ENCODE peak calls at places on chromosomes 4 and X, in four cellular contexts. F, X, I and H are unnamed samples. For H3K9me2, the result is how much of the 10 kb centered on the place peaks cover.

GRCh38 chr4:16496501-16496900 is 270.2 kb upstream of the TAPT1 start:
- DNase-seq in F (peak), X (no peak), I (no peak), H (no peak)

GRCh38 chr4:95417531-95417930 is 131.2 kb downstream of the UNC5C start:
- DNase-seq in F (peak), X (no peak), I (no peak), H (no peak)

GRCh38 chr4:10413177-10413576 is 44.0 kb downstream of the ZNF518B start:
- DNase-seq in F (no peak), X (no peak), I (no peak), H (peak)

GRCh38 chr4:119139316-119139715 is 3.7 kb downstream of the MYOZ2 start:
- DNase-seq in F (no peak), X (no peak), I (no peak), H (no peak)

GRCh38 chrX:32530802-32531403 is 680.4 kb downstream of the DMD start:
- DNase-seq in F (peak), X (no peak), I (peak), H (peak)

GRCh38 chr4:10577018-10577417 is 107.5 kb downstream of the CLNK start:
- DNase-seq in F (no peak), X (no peak), I (no peak), H (peak)

GRCh38 chrX:130097507-130098201 is 12.6 kb downstream of the ELF4 start:
- DNase-seq in F (no peak), X (no peak), I (peak), H (no peak)

GRCh38 chr4:165209796-165210195 is 2.4 kb downstream of the KLHL2 start:
- DNase-seq in F (peak), X (no peak), I (no peak), H (no peak)

GRCh38 chrX:2498781-2499302 is 1.9 kb downstream of the DHRSX start:
- DNase-seq in F (no peak), X (no peak), I (peak), H (peak)

GRCh38 chrX:129496625-129497024 is 26.7 kb downstream of the SMARCA1 start:
- DNase-seq in F (peak), X (no peak), I (no peak), H (no peak)

GRCh38 chr4:82797048-82797590 is 1.5 kb downstream of the SCD5 start:
- DNase-seq in F (no peak), X (no peak), I (no peak), H (no peak)

GRCh38 chr4:78612398-78613005 is 60.9 kb downstream of the ANXA3 start:
- DNase-seq in F (peak), X (no peak), I (peak), H (peak)

GRCh38 chrX:105460366-105460765 is 239.9 kb upstream of the TEX13A start:
- DNase-seq in F (peak), X (no peak), I (no peak), H (no peak)

GRCh38 chr4:100240008-100240407 is 49.7 kb upstream of the DDIT4L start:
- DNase-seq in F (no peak), X (no peak), I (no peak), H (no peak)

GRCh38 chr4:126710935-126711334 is 921.8 kb upstream of the INTU start:
- DNase-seq in F (peak), X (no peak), I (no peak), H (no peak)

GRCh38 chr4:128812360-128812958 is 3.0 kb downstream of the JADE1 start:
- DNase-seq in F (peak), X (peak), I (peak), H (peak)

GRCh38 chrX:1249101-1249887 is 19.3 kb upstream of the CSF2RA start:
- DNase-seq in F (peak), X (no peak), I (peak), H (peak)

DNA sequence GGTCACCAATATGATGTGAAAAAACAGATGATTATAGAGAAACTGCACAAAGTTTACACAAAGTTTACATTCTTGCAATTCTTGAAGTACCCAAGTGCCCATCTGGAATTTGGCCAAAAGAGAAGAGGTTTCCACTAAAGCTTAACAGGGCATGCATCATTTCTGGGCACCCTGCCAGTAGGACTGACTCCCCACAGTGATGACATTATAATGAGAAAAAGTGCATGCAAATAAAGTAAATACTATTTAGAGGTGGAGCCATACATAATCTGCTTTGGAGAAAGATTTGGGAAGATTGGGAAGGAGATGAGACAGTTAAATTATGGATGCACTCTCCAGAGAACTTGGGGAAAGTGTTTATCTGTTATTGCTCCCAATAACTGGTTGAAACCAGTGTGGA is 93.7 kb upstream of the TRPC3 start:
- DNase-seq in F (peak), X (peak), I (peak), H (no peak)
- TF ChIP-seq EZH2phosphoT487 in F (no peak), X (no peak), I (no peak), H (no peak)

DNA sequence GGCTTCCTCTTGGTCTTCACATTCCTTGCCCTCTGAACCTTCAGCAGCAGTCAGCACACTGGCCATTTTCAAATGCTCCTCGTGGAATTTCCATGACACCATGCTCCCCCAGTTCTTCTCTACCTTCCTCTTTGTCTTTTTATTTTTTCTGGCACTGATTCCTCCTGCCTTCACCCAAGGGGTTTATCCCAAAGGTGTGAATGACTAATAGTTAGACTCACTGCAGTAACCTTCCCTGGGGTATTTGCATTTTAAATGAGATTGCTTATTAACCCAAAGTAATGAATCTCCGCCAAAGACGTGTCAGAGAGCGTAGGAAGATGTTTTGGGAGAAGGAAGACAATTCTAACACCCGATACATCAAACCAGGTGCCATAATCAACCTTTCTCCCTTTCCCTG is 36.2 kb downstream of the CD40LG start:
- DNase-seq in F (no peak), X (no peak), I (no peak), H (no peak)
- H3K9me2 ChIP-seq in F (under half), X (under half), I (under half), H (under half)

GRCh38 chr4:6892909-6893202 is 16.8 kb upstream of the TBC1D14 start:
- DNase-seq in F (no peak), X (no peak), I (no peak), H (no peak)
- H3K4me2 ChIP-seq in F (no peak), X (no peak), I (no peak), H (no peak)

GRCh38 chrX:118228041-118228440 is 111.4 kb upstream of the KLHL13 start:
- DNase-seq in F (no peak), X (no peak), I (no peak), H (no peak)
- TF ChIP-seq EZH2phosphoT487 in F (no peak), X (no peak), I (no peak), H (no peak)

GRCh38 chr4:6692379-6692778 is 1.3 kb upstream of the S100P start:
- DNase-seq in F (no peak), X (no peak), I (no peak), H (no peak)
- H3K9me2 ChIP-seq in F (under half), X (under half), I (under half), H (under half)

GRCh38 chr4:39544580-39545315 is 17.5 kb upstream of the UGDH start:
- DNase-seq in F (peak), X (no peak), I (no peak), H (no peak)
- H3K4me2 ChIP-seq in F (no peak), X (no peak), I (no peak), H (no peak)

DNA sequence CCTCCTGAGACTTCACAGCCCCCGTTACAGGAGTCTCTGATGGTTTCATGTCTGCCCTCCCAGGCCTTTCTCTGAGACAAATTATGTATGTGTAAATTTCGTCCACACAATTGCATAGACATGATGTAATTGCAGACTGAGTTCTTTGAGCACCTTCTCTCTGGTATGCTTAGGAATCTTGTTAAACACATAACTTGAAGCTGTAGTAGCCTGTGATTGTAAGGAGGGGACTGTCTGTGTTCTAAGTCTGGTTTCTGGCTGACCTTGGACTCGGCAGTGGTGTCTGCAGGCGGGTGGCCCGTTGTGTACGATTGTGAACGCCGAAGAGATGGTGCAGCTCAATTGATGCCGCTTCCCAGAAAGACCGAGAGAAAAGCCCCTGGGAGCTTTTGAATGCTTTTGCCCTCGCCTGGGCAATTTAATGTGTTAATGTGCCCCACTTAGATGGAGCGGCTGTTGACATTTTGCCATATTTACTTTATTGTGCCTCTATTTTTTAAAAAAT is 58.5 kb upstream of the TADA2B start:
- DNase-seq in F (no peak), X (no peak), I (no peak), H (no peak)
- TF ChIP-seq EZH2phosphoT487 in F (no peak), X (no peak), I (no peak), H (no peak)

GRCh38 chr4:54372951-54373350 is 143.9 kb downstream of the PDGFRA start:
- DNase-seq in F (no peak), X (no peak), I (no peak), H (no peak)
- H3K9me2 ChIP-seq in F (under half), X (under half), I (under half), H (under half)

DNA sequence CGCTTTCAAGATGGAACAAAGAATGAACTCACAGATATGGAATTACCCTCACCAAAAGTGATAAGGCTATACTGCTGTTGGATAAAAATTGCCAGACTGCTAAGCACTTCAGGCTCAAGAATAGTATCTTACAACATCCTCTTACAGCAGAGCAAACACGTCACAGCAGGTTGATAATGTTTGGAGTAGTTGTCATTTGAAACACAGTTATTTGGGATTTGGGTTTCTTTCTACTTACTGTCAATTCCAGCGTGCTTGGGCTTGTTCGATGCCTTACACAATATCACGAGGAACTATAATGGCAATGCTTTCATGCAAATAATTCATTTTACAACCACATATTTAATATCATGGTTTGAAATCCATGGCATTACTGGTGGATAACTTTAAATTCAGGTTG is 1223.7 kb upstream of the AGA start:
- DNase-seq in F (no peak), X (no peak), I (no peak), H (no peak)
- H3K4me2 ChIP-seq in F (no peak), X (no peak), I (no peak), H (no peak)

GRCh38 chr4:161762796-161763195 is 401.0 kb downstream of the FSTL5 start:
- DNase-seq in F (peak), X (no peak), I (no peak), H (no peak)
- TF ChIP-seq EZH2phosphoT487 in F (no peak), X (no peak), I (no peak), H (no peak)